ENCODE peak calls at places on chromosomes 11 and 22, in six cellular contexts. O, V, Y, X, P and I are unnamed samples.

GRCh38 chr22:46537946-46538815 is 761 bp upstream of the CELSR1 start:
- DNase-seq in O (no peak), V (no peak), Y (no peak), X (no peak), P (no peak), I (no peak)

GRCh38 chr11:88474655-88475054 is 137.1 kb upstream of the CTSC start:
- DNase-seq in O (no peak), V (no peak), Y (no peak), X (no peak), P (no peak), I (no peak)

GRCh38 chr11:66159585-66159984 is 89.5 kb downstream of the PACS1 start:
- DNase-seq in O (no peak), V (no peak), Y (no peak), X (no peak), P (no peak), I (no peak)

GRCh38 chr11:127058524-127058923 is 58.0 kb upstream of the KIRREL3 start:
- DNase-seq in O (no peak), V (no peak), Y (no peak), X (no peak), P (no peak), I (no peak)

GRCh38 chr11:8011981-8012444 is 24.9 kb downstream of the EIF3F start:
- DNase-seq in O (peak; percentile 92), V (no peak), Y (no peak), X (no peak), P (no peak), I (no peak)

GRCh38 chr22:35567794-35568193 is 27.2 kb downstream of the RASD2 start:
- DNase-seq in O (no peak), V (no peak), Y (no peak), X (no peak), P (no peak), I (no peak)

GRCh38 chr11:57935402-57936049 is 88.2 kb upstream of the OR9Q1 start:
- DNase-seq in O (no peak), V (no peak), Y (no peak), X (no peak), P (no peak), I (no peak)

GRCh38 chr11:91972665-91973266 is 251.9 kb upstream of the FAT3 start:
- DNase-seq in O (no peak), V (no peak), Y (no peak), X (no peak), P (no peak), I (no peak)

GRCh38 chr11:9280655-9281301 is 15.6 kb upstream of the DENND5A start:
- DNase-seq in O (no peak), V (peak; percentile 72), Y (no peak), X (peak; percentile 88), P (no peak), I (no peak)

GRCh38 chr11:8698917-8699441 is 16.4 kb downstream of the RPL27A start:
- DNase-seq in O (no peak), V (no peak), Y (peak; percentile 22), X (no peak), P (no peak), I (no peak)

GRCh38 chr11:124920870-124921609 is 2.0 kb downstream of the HEPN1 start:
- DNase-seq in O (no peak), V (peak; percentile 80), Y (peak; percentile 72), X (peak; percentile 5), P (no peak), I (peak; percentile 78)

GRCh38 chr22:29762263-29762662 is 4.5 kb downstream of the ZMAT5 start:
- DNase-seq in O (no peak), V (no peak), Y (no peak), X (no peak), P (peak; percentile 83), I (no peak)

GRCh38 chr22:40348025-40348658 is 1.8 kb downstream of the ADSL start:
- DNase-seq in O (no peak), V (peak; percentile 82), Y (no peak), X (peak; percentile 78), P (peak; percentile 40), I (peak; percentile 41)

GRCh38 chr22:19663821-19664325 is 50.4 kb upstream of the SEPTIN5 start:
- DNase-seq in O (no peak), V (no peak), Y (no peak), X (no peak), P (no peak), I (no peak)

GRCh38 chr11:31921066-31921465 is 109.9 kb upstream of the PAX6 start:
- DNase-seq in O (no peak), V (no peak), Y (no peak), X (no peak), P (no peak), I (no peak)

GRCh38 chr22:36470994-36471331 is 10.5 kb downstream of the TXN2 start:
- DNase-seq in O (no peak), V (no peak), Y (no peak), X (no peak), P (no peak), I (no peak)

GRCh38 chr11:119317592-119318239 is 786 bp upstream of the MCAM start:
- DNase-seq in O (no peak), V (no peak), Y (no peak), X (no peak), P (no peak), I (no peak)

GRCh38 chr11:119316729-119317591 is at the start of gene MCAM:
- DNase-seq in O (no peak), V (no peak), Y (no peak), X (peak; percentile 52), P (no peak), I (no peak)

GRCh38 chr11:119316017-119316728 is 757 bp downstream of the MCAM start:
- DNase-seq in O (no peak), V (no peak), Y (no peak), X (no peak), P (no peak), I (no peak)

GRCh38 chr11:119314748-119315138 is 2.2 kb downstream of the MCAM start:
- DNase-seq in O (no peak), V (no peak), Y (no peak), X (no peak), P (no peak), I (no peak)

GRCh38 chr11:119315139-119316016 is 1.6 kb downstream of the MCAM start:
- DNase-seq in O (no peak), V (peak; percentile 74), Y (no peak), X (peak; percentile 57), P (no peak), I (no peak)
- TF ChIP-seq CTCF in O (no peak), V (no peak), Y (no peak), X (no peak), P (no peak), I (no peak)

GRCh38 chr11:86676010-86676409 is 3.6 kb upstream of the ME3 start:
- DNase-seq in O (no peak), V (no peak), Y (no peak), X (no peak), P (no peak), I (no peak)

GRCh38 chr11:86678823-86679222 is 6.4 kb upstream of the ME3 start:
- DNase-seq in O (no peak), V (no peak), Y (no peak), X (no peak), P (no peak), I (no peak)

GRCh38 chr11:86678296-86678695 is 5.9 kb upstream of the ME3 start:
- DNase-seq in O (no peak), V (no peak), Y (no peak), X (no peak), P (no peak), I (no peak)

GRCh38 chr11:86674965-86675364 is 2.5 kb upstream of the ME3 start:
- DNase-seq in O (no peak), V (no peak), Y (no peak), X (no peak), P (no peak), I (no peak)

DNA sequence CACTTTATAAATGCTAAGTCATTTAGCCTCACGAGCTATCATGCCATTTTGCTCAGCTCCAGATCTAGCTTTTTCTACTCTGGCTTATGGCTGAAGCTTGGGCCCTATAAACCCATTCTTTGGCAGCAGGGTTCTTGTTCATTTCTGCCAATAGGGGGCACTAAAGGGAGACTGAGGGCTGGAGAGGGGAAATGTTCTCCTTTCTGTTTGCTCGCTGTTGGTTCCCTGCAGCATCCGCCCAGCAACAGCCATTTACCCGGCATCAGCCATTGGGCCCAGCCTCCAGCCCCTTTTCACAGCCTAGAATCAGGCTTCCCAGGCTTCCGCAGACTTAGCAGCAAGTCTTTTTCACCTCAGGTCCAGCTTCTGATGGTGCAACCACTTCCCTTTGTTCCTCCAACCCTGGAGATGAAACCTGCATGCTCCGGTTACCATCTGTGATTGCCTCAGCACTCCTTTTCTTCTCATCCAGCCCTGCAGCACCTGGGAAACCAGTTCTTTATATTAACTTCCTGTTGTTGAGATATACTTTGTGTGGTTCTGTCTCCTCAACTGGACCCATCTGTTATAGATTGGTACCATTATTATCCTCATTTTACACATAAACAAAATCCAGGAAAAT is 4.2 kb upstream of the ME3 start:
- DNase-seq in O (no peak), V (no peak), Y (no peak), X (peak; percentile 23), P (peak; percentile 33), I (no peak)
- TF ChIP-seq CTCF in O (peak; percentile 35), V (no peak), Y (peak; percentile 16), X (peak; percentile 44), P (peak; percentile 45), I (no peak)

DNA sequence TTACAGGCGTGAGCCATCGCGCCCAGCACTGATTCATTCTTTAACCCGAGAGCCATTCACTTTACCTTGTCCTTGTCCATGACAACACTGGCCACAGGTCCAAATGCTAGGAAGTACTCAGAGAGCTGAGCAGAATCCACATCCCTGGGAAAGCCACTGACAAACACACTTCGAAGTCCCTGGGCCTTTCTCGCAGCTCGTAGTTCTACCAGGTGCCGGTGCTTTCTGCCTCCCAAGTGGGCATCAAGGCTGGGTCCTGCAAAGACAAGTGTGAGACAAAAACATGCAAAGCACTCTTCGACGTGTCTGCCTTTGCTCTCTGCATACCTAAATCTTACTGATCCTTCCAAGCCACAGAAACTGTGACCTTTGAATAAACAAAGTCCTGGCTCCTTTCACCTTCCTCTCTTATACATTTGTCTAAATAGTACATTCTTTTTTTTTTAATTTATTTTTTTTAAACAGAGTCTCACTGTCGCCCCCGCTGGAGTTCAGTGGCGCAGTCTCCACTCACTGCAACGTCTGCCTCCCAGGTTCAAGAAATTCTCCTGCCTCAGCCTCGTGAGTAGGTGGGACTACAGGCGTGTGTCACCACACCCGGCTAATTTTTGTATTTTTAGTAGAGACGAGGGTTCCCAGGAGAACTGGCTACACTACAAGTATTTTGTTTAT is 2.2 kb downstream of the TUT1 start:
- DNase-seq in O (no peak), V (no peak), Y (no peak), X (no peak), P (no peak), I (no peak)
- TF ChIP-seq CTCF in O (peak; percentile 30), V (no peak), Y (no peak), X (peak; percentile 8), P (no peak), I (no peak)

GRCh38 chr11:19802773-19803293 is 90.2 kb downstream of the NAV2 start:
- DNase-seq in O (no peak), V (no peak), Y (no peak), X (no peak), P (no peak), I (no peak)

GRCh38 chr11:19800162-19800561 is 87.5 kb downstream of the NAV2 start:
- DNase-seq in O (no peak), V (no peak), Y (no peak), X (no peak), P (no peak), I (no peak)

GRCh38 chr11:19805346-19805745 is 92.7 kb downstream of the NAV2 start:
- DNase-seq in O (no peak), V (no peak), Y (no peak), X (no peak), P (no peak), I (no peak)

GRCh38 chr11:19803506-19803998 is 90.9 kb downstream of the NAV2 start:
- DNase-seq in O (no peak), V (peak; percentile 60), Y (no peak), X (no peak), P (no peak), I (no peak)

GRCh38 chr11:19800714-19801519 is 88.3 kb downstream of the NAV2 start:
- DNase-seq in O (no peak), V (no peak), Y (no peak), X (no peak), P (no peak), I (no peak)
- TF ChIP-seq CTCF in O (peak; percentile 15), V (no peak), Y (no peak), X (no peak), P (no peak), I (no peak)